ENCODE peak calls at places on chromosome 13, in six cellular contexts. V is fibroblast of lung, F is IMR-90, C is GM23338, S is Karpas-422, Y is H1. T is an unnamed sample.

GRCh38 chr13:79829880-79830279 is 348.9 kb downstream of the NDFIP2 start:
- DNase-seq in F (no peak), Y (no peak), V (no peak), S (no peak), C (no peak), T (no peak)

GRCh38 chr13:37229931-37230330 is 124.5 kb upstream of the CSNK1A1L start:
- DNase-seq in C (no peak), Y (no peak), V (no peak), F (no peak), S (no peak), T (no peak)

GRCh38 chr13:99911069-99911964 is 60.2 kb downstream of the ZIC5 start:
- DNase-seq in F (no peak), C (peak), V (no peak), S (no peak), Y (no peak), T (no peak)

GRCh38 chr13:38582133-38582532 is 104.7 kb upstream of the FREM2 start:
- DNase-seq in C (peak), S (peak), V (peak), F (peak), Y (no peak), T (no peak)

GRCh38 chr13:107742544-107742943 is 472.8 kb downstream of the LIG4 start:
- DNase-seq in F (no peak), Y (no peak), C (no peak), S (no peak), V (no peak), T (no peak)

GRCh38 chr13:64849174-64849573 is 2381.0 kb downstream of the PCDH9 start:
- DNase-seq in C (no peak), S (no peak), V (no peak), Y (no peak), F (no peak), T (no peak)

GRCh38 chr13:99651016-99651415 is 149.7 kb downstream of the TM9SF2 start:
- DNase-seq in V (no peak), Y (no peak), F (no peak), C (no peak), S (no peak), T (no peak)

GRCh38 chr13:28327761-28328607 is 166.9 kb downstream of the FLT1 start:
- DNase-seq in C (no peak), F (peak), Y (no peak), V (no peak), S (peak), T (no peak)

GRCh38 chr13:45796421-45796960 is 55.1 kb downstream of the SIAH3 start:
- DNase-seq in V (no peak), S (no peak), F (no peak), C (no peak), Y (no peak), T (no peak)

GRCh38 chr13:99033814-99034213 is 56.0 kb upstream of the DOCK9 start:
- DNase-seq in V (no peak), C (peak), Y (no peak), F (peak), S (peak), T (peak)

GRCh38 chr13:52711277-52711676 is 28.3 kb downstream of the CNMD start:
- DNase-seq in C (peak), Y (no peak), S (no peak), V (no peak), F (no peak), T (no peak)

DNA sequence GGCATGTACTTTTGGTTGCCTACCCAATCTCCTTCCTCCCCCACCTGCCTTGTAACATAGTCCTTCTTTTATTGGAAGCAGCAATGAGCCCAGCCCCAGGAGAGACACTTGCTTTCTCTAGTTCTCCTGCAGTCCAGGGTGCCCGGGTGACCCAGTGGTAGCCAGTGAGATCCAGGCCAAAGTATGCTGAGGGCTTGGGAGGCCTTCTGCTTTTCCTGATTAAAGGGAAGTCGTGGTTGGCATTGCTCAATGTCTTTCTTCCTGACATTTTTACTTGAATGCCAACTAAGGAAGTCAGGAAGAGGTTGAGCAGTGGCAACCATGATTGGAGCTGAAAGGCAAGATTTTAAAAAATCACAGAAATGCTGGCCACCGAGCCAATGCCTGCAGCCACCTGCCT is 25.7 kb downstream of the CNMD start:
- DNase-seq in F (no peak), C (no peak), V (no peak), S (peak), Y (no peak), T (no peak)
- H2AFZ ChIP-seq in F (no peak), C (no peak), V (no peak), S (no peak), Y (no peak), T (no peak)

DNA sequence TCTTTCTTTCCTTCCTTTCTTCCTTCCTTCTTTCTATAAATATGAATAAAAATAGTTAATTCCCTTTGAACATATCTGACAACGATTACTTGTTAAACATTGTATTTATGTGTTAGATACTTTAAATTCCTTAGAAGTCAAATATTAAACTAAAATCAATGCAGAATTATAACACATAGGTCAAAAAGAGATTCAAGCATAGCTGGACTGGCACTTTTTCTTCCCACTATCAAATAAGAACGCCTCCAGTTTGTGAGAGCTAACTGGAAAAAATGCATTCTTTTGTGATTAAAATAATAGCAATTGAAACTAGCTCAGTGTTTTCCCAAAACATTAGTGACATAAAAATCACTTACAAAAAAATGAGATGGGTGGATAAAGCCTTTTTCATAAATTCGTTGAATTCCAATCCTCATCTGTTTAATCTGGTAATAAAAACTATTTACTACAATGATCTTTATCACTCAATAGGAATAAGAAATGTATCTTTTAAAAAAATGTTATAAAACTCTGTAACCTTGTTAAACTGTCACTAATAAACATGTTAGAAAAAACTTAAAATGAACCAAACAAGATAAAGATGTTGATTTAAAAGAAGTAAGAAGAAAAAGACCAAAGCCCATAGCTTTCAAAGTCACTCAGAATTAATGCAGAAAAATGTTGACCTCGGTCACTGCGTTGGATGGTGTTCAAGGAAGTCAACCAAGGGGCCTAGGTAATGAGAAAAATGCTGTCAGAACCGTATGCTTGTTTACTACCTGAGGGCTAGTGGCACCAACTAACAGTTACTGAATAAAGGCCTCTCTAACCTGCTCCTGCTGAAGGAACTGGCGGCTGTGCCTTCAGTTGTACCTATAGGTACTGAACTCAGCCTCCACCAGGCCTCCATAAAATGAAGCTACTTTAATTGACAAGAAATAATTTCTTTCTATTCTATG is 1039.5 kb upstream of the SLC10A2 start:
- DNase-seq in C (no peak), S (no peak), V (peak), Y (no peak), F (no peak), T (no peak)
- H2AFZ ChIP-seq in C (no peak), S (no peak), V (no peak), Y (no peak), F (no peak), T (no peak)

DNA sequence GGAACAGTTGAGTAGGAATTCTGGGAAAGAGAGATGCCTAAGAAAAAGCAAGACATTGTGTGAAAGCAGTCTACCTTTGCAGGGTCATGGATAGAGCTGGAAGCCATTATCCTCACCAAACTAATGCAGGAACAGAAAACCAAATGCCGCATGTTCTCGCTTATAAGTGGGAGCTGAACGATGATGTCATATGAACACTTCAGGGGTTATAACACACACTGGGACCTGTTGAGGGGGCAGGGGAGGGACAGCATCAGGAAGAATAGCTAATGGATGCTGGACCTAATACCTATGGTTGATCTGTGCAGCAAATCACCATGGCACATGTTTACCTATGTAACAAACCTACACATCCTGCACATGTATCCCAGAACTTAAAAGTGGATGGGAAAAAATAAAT is 69.9 kb downstream of the TSC22D1 start:
- DNase-seq in S (no peak), Y (no peak), F (no peak), C (no peak), V (no peak), T (no peak)
- H2AFZ ChIP-seq in S (no peak), Y (no peak), F (no peak), C (no peak), V (no peak), T (no peak)

DNA sequence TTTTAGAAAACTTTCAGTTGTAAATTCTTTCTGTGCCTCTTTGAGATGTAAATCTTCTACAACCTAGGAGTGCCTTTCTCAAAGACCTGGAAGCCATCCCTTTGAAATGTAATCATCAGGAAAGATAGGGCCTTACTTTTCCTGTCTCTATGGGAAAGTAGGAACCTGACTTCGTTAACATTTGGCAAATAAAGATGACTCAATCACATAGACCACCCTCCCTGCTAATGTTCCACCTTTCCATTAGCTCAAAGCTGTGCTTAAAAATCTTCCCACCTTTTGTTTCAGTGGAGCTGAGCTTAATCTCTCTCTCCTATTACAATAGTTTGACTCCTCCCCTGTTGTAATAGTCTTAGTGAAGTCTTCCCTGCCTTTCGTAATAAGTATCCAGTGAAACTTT is 247.7 kb downstream of the OLFM4 start:
- DNase-seq in S (no peak), C (peak), Y (no peak), V (no peak), F (no peak), T (no peak)
- H2AFZ ChIP-seq in S (no peak), C (no peak), Y (no peak), V (no peak), F (no peak), T (no peak)

GRCh38 chr13:93216122-93216521 is 10.5 kb upstream of the GPC6 start:
- DNase-seq in S (no peak), V (no peak), F (no peak), C (peak), Y (no peak), T (no peak)

GRCh38 chr13:93217701-93218100 is 8.9 kb upstream of the GPC6 start:
- DNase-seq in S (no peak), Y (no peak), V (peak), C (no peak), F (no peak), T (peak)

GRCh38 chr13:93218583-93218982 is 8.0 kb upstream of the GPC6 start:
- DNase-seq in Y (no peak), S (no peak), C (no peak), F (peak), V (no peak), T (no peak)

GRCh38 chr13:93224545-93224944 is 2.1 kb upstream of the GPC6 start:
- DNase-seq in C (peak), Y (no peak), V (peak), S (no peak), F (peak), T (peak)

GRCh38 chr13:93220073-93220472 is 6.5 kb upstream of the GPC6 start:
- DNase-seq in V (no peak), F (no peak), Y (no peak), C (no peak), S (no peak), T (peak)
- H2AFZ ChIP-seq in V (no peak), F (no peak), Y (no peak), C (no peak), S (no peak), T (no peak)

GRCh38 chr13:60268203-60268555 is 104.5 kb upstream of the DIAPH3 start:
- DNase-seq in C (no peak), F (no peak), Y (no peak), S (no peak), V (no peak), T (no peak)
- H2AFZ ChIP-seq in C (peak), F (no peak), Y (peak), S (peak), V (no peak), T (peak)

DNA sequence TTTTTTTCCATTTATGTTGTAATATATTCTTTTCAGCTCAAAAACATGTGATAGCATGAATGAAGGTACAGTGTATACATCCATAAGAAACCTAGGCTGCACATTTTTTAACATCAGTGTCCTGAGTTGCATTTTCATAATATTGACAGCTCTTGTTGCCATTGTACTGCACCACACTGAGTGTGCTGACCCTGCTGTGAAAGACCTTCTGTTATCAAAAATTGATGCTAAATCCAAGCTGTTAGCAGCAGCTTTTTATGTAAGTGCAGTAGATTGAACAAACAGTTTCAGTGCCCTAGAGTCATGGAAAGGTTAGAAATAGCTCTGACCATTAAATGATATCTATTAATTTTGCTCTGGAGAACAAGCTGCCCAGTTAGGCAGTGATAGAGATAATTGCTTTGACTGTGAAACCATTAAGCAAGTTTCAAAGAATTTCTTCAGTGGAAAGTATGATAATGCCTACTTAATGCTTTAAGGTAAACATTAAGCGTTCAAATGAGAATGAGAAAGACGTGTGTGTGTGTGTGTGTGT is 1289.2 kb upstream of the PCDH20 start:
- DNase-seq in C (no peak), F (no peak), Y (no peak), V (no peak), S (no peak), T (no peak)
- H2AFZ ChIP-seq in C (peak), F (no peak), Y (no peak), V (no peak), S (peak), T (no peak)

DNA sequence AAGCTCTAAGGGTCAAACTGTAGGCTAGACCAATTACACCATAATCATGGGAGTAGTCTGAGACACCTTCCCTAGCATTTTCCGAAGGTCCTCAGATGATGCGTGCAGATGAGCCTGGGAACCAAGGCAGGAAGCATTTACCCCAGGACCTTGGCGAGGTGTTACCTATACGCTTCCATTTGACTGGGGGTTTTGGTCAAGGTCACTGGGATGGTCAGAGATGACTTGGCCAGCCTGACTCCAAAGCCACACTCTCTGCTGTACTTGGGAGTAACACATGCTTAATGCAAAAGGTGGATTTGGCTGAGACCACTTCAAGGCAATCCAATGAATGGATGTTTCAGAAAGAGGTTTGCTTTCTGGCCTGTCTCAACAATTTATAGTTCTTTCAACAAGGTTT is 98.9 kb upstream of the IRS2 start:
- DNase-seq in V (no peak), S (no peak), C (no peak), F (no peak), Y (no peak), T (no peak)
- H2AFZ ChIP-seq in V (no peak), S (no peak), C (no peak), F (no peak), Y (no peak), T (no peak)

GRCh38 chr13:30371649-30372265 is 50.5 kb upstream of the UBE2L5 start:
- DNase-seq in F (peak), Y (no peak), V (peak), C (no peak), S (peak), T (peak)
- H2AFZ ChIP-seq in F (peak), Y (no peak), V (no peak), C (peak), S (no peak), T (peak)